ENCODE peak calls at places on chromosome 3, in four cellular contexts. G is HepG2, C is H1, W is K562. Y is an unnamed sample. For H3K27me3, the result is how much of the 10 kb centered on the place peaks cover.

GRCh38 chr3:177816667-177817208 is 619.5 kb upstream of the TBL1XR1 start:
- DNase-seq in C (no peak), W (no peak), G (peak), Y (no peak)

GRCh38 chr3:182366746-182367145 is 426.6 kb upstream of the ATP11B start:
- DNase-seq in W (no peak), C (no peak), G (no peak), Y (no peak)

GRCh38 chr3:7709383-7710082 is 792.1 kb upstream of the LMCD1 start:
- DNase-seq in C (no peak), G (no peak), W (no peak), Y (no peak)

GRCh38 chr3:32175607-32176197 is 62.8 kb upstream of the CMTM8 start:
- DNase-seq in W (peak), G (peak), C (peak), Y (peak)

GRCh38 chr3:84108442-84108971 is 850.3 kb upstream of the CADM2 start:
- DNase-seq in G (peak), W (no peak), C (no peak), Y (no peak)

GRCh38 chr3:190534986-190535385 is 21.1 kb downstream of the IL1RAP start:
- DNase-seq in C (no peak), W (no peak), G (peak), Y (no peak)

GRCh38 chr3:177906573-177907229 is 629.5 kb upstream of the KCNMB2 start:
- DNase-seq in C (no peak), W (no peak), G (no peak), Y (no peak)

GRCh38 chr3:113264249-113264648 is 52.9 kb downstream of the BOC start:
- DNase-seq in G (no peak), C (peak), W (no peak), Y (no peak)

GRCh38 chr3:157239082-157239704 is 79.2 kb upstream of the CCNL1 start:
- DNase-seq in C (peak), W (peak), G (peak), Y (peak)

GRCh38 chr3:37601832-37602231 is 259.8 kb upstream of the CTDSPL start:
- DNase-seq in C (no peak), W (no peak), G (no peak), Y (no peak)

GRCh38 chr3:31981206-31982181 is at the start of the genes OSBPL10 and ZNF860:
- DNase-seq in C (peak), W (peak), G (peak), Y (peak)

GRCh38 chr3:57557088-57557537 is 1.0 kb downstream of the PDE12 start:
- DNase-seq in W (peak), G (peak), C (no peak), Y (no peak)

GRCh38 chr3:49593046-49593445 is 38.8 kb downstream of the BSN start:
- DNase-seq in W (no peak), G (no peak), C (no peak), Y (no peak)

GRCh38 chr3:187290561-187290960 is 976 bp downstream of the MASP1 start:
- DNase-seq in C (no peak), G (no peak), W (no peak), Y (no peak)

GRCh38 chr3:152175576-152175883 is 93.2 kb upstream of the MBNL1 start:
- DNase-seq in C (no peak), W (no peak), G (no peak), Y (no peak)

GRCh38 chr3:53846134-53846850 is at the start of the genes CHDH and IL17RB:
- DNase-seq in C (no peak), G (peak), W (peak), Y (no peak)

GRCh38 chr3:127489357-127489756 is 101.2 kb downstream of the TPRA1 start:
- DNase-seq in W (no peak), G (no peak), C (peak), Y (no peak)

GRCh38 chr3:118884748-118885206 is 149.9 kb downstream of the IGSF11 start:
- DNase-seq in C (peak), W (peak), G (peak), Y (no peak)

GRCh38 chr3:126424039-126424717 is 29.5 kb downstream of the CFAP100 start:
- DNase-seq in W (no peak), C (peak), G (no peak), Y (no peak)

GRCh38 chr3:126127452-126127851 is 43.5 kb upstream of the SLC41A3 start:
- DNase-seq in G (no peak), C (peak), W (no peak), Y (no peak)

GRCh38 chr3:150073513-150073912 is 102.8 kb upstream of the PFN2 start:
- DNase-seq in W (no peak), G (no peak), C (no peak), Y (no peak)

GRCh38 chr3:119582178-119582577 is 2.9 kb downstream of the ADPRH start:
- DNase-seq in G (no peak), C (no peak), W (no peak), Y (no peak)

GRCh38 chr3:38630591-38630990 is 18.9 kb downstream of the SCN5A start:
- DNase-seq in C (no peak), G (no peak), W (no peak), Y (no peak)

GRCh38 chr3:13199006-13199776 is 126.0 kb upstream of the IQSEC1 start:
- DNase-seq in C (no peak), W (no peak), G (no peak), Y (no peak)
- H3K27me3 ChIP-seq in C (under half), W (half or more), G (under half), Y (under half)

DNA sequence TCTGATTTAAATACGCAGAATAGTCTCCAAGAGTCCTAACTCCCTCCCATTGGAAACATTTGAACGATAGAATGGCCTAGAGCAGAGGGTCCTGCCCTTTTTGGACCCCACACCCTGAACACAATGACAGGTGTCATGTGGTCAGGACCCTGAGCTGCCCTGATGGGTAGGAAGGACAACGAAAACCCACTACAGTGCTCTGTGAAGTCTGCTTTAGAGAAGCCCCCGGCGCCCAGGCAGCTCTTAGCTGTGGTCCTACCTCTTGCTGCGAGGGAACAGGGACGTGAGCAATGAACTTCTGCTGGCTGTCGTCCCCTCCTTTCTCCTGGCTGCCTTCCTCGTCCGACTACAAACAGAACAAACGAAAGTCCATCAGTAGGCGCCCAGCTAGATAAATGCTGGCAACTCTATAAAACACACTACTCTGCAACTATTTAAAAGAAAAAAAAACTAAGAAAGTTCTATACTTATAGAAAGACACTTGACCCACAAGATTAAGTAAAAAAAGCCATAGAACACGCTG is 8.7 kb upstream of the RAB43 start:
- DNase-seq in C (no peak), W (no peak), G (no peak), Y (no peak)
- H3K27ac ChIP-seq in C (no peak), W (no peak), G (no peak), Y (no peak)

GRCh38 chr3:43996379-43997301 is 245.0 kb upstream of the TOPAZ1 start:
- DNase-seq in W (no peak), C (peak), G (no peak), Y (peak)
- TF ChIP-seq GABPA in W (no peak), C (no peak), G (no peak), Y (no peak)

GRCh38 chr3:42503251-42503924 is 945 bp downstream of the VIPR1 start:
- DNase-seq in W (no peak), C (no peak), G (no peak), Y (no peak)

GRCh38 chr3:42501321-42501680 is 1.1 kb upstream of the VIPR1 start:
- DNase-seq in G (no peak), C (peak), W (no peak), Y (no peak)

GRCh38 chr3:42503957-42504333 is 1.5 kb downstream of the VIPR1 start:
- DNase-seq in W (no peak), C (peak), G (no peak), Y (no peak)

GRCh38 chr3:42501681-42502428 is 588 bp upstream of the VIPR1 start:
- DNase-seq in C (peak), G (peak), W (peak), Y (no peak)

DNA sequence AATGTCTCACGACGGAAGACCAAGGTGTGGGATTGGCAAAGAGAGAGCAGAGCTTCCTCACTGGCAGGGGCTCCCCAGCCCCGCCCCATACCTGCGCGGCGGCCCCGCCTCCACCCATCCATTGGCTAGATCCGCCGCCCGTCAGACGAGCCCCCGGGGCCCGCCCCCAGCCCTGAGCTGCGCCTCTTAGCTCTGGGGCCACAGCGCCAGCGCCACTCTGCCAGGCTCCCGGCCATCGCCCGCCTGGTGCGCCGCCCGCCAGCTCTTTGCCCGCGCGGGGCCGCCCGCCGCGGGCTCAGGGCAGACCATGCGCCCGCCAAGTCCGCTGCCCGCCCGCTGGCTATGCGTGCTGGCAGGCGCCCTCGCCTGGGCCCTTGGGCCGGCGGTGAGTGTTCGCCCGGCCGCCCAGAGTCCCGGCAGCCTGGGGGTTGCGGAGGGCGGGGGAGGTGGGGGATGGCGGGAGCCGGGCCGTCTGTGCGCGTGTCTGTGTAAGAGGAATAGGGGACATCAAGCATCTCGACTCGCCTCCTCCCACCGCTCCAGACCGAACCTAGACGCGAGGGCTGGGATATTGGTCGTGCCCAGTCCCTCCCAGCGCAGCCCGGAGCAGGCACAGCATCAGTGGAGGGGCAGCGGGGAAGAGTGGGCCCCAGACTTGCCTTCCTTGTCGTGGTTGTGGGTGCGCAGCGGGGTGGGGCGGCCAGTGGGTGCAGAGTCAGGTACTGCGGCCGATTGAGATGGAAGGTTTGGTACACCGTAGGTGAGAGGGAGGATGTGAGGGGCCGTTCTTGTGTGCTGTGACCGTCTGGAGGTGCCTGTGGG is at the start of gene VIPR1:
- DNase-seq in G (peak), C (peak), W (peak), Y (peak)
- H3K27me3 ChIP-seq in G (under half), C (under half), W (under half), Y (under half)

Y was measured in HL-60.